ENCODE peak calls at places on chromosome 6, in nine cellular contexts. One of them, this sample, is unnamed.

GRCh38 chr6:9205645-9206044 is 770.3 kb upstream of the SLC35B3 start:
- DNase-seq in H1: no peak
- DNase-seq in stomach: no peak
- DNase-seq in transverse colon: no peak
- DNase-seq in HepG2: no peak
- DNase-seq in suprapubic skin: no peak
- DNase-seq in Panc1: no peak
- DNase-seq in prostate gland: no peak
- DNase-seq in SK-N-SH: no peak
- DNase-seq in this sample: no peak

GRCh38 chr6:123393333-123393732 is 243.4 kb downstream of the TRDN start:
- DNase-seq in SK-N-SH: no peak
- DNase-seq in Panc1: no peak
- DNase-seq in transverse colon: no peak
- DNase-seq in stomach: no peak
- DNase-seq in HepG2: peak; percentile 6
- DNase-seq in prostate gland: no peak
- DNase-seq in suprapubic skin: no peak
- DNase-seq in H1: no peak
- DNase-seq in this sample: no peak

GRCh38 chr6:107082045-107082444 is 33.3 kb downstream of the BEND3 start:
- DNase-seq in stomach: no peak
- DNase-seq in H1: no peak
- DNase-seq in HepG2: peak; percentile 44
- DNase-seq in transverse colon: no peak
- DNase-seq in Panc1: no peak
- DNase-seq in SK-N-SH: no peak
- DNase-seq in prostate gland: no peak
- DNase-seq in suprapubic skin: no peak
- DNase-seq in this sample: peak; percentile 5

GRCh38 chr6:36682328-36683144 is 4.0 kb downstream of the CDKN1A start:
- DNase-seq in H1: no peak
- DNase-seq in stomach: peak; percentile 89
- DNase-seq in transverse colon: peak; percentile 85
- DNase-seq in Panc1: no peak
- DNase-seq in HepG2: peak; percentile 59
- DNase-seq in SK-N-SH: no peak
- DNase-seq in prostate gland: peak; percentile 87
- DNase-seq in suprapubic skin: peak; percentile 86
- DNase-seq in this sample: peak; percentile 72

GRCh38 chr6:169702640-169703246 is 817 bp downstream of the C6orf120 start:
- DNase-seq in HepG2: peak; percentile 36
- DNase-seq in transverse colon: peak; percentile 49
- DNase-seq in Panc1: no peak
- DNase-seq in H1: no peak
- DNase-seq in prostate gland: peak; percentile 9
- DNase-seq in SK-N-SH: peak; percentile 68
- DNase-seq in suprapubic skin: peak; percentile 73
- DNase-seq in stomach: peak; percentile 34
- DNase-seq in this sample: no peak

GRCh38 chr6:161561938-161562337 is 288.1 kb upstream of the AGPAT4 start:
- DNase-seq in transverse colon: no peak
- DNase-seq in suprapubic skin: no peak
- DNase-seq in HepG2: no peak
- DNase-seq in prostate gland: no peak
- DNase-seq in stomach: no peak
- DNase-seq in Panc1: no peak
- DNase-seq in H1: no peak
- DNase-seq in SK-N-SH: no peak
- DNase-seq in this sample: no peak

GRCh38 chr6:1987640-1988039 is 257.8 kb downstream of the GMDS start:
- DNase-seq in suprapubic skin: no peak
- DNase-seq in prostate gland: no peak
- DNase-seq in transverse colon: no peak
- DNase-seq in H1: no peak
- DNase-seq in Panc1: peak; percentile 36
- DNase-seq in SK-N-SH: no peak
- DNase-seq in stomach: no peak
- DNase-seq in HepG2: no peak
- DNase-seq in this sample: no peak

GRCh38 chr6:3516094-3516493 is 59.2 kb upstream of the SLC22A23 start:
- DNase-seq in Panc1: no peak
- DNase-seq in HepG2: no peak
- DNase-seq in H1: no peak
- DNase-seq in transverse colon: no peak
- DNase-seq in suprapubic skin: no peak
- DNase-seq in stomach: no peak
- DNase-seq in prostate gland: no peak
- DNase-seq in SK-N-SH: no peak
- DNase-seq in this sample: no peak

GRCh38 chr6:125918681-125919566 is 37.6 kb upstream of the HINT3 start:
- DNase-seq in SK-N-SH: no peak
- DNase-seq in Panc1: no peak
- DNase-seq in stomach: peak; percentile 52
- DNase-seq in transverse colon: peak; percentile 58
- DNase-seq in HepG2: peak; percentile 97
- DNase-seq in H1: no peak
- DNase-seq in suprapubic skin: no peak
- DNase-seq in prostate gland: peak; percentile 67
- DNase-seq in this sample: peak; percentile 67

GRCh38 chr6:356828-357251 is 34.7 kb upstream of the IRF4 start:
- DNase-seq in SK-N-SH: no peak
- DNase-seq in H1: no peak
- DNase-seq in transverse colon: no peak
- DNase-seq in prostate gland: no peak
- DNase-seq in HepG2: no peak
- DNase-seq in stomach: no peak
- DNase-seq in suprapubic skin: no peak
- DNase-seq in Panc1: no peak
- DNase-seq in this sample: peak; percentile 68

GRCh38 chr6:148593813-148594170 is 153.0 kb upstream of the UST start:
- DNase-seq in suprapubic skin: no peak
- DNase-seq in HepG2: no peak
- DNase-seq in SK-N-SH: no peak
- DNase-seq in Panc1: no peak
- DNase-seq in prostate gland: no peak
- DNase-seq in H1: no peak
- DNase-seq in stomach: no peak
- DNase-seq in transverse colon: no peak
- DNase-seq in this sample: no peak

GRCh38 chr6:72946766-72947165 is 278.5 kb downstream of the KHDC1L start:
- DNase-seq in prostate gland: no peak
- DNase-seq in H1: no peak
- DNase-seq in HepG2: peak; percentile 3
- DNase-seq in SK-N-SH: no peak
- DNase-seq in Panc1: no peak
- DNase-seq in transverse colon: no peak
- DNase-seq in stomach: no peak
- DNase-seq in suprapubic skin: no peak
- DNase-seq in this sample: no peak

GRCh38 chr6:41497573-41497972 is 48.6 kb upstream of the FOXP4 start:
- DNase-seq in stomach: no peak
- DNase-seq in suprapubic skin: no peak
- DNase-seq in SK-N-SH: no peak
- DNase-seq in Panc1: no peak
- DNase-seq in transverse colon: no peak
- DNase-seq in H1: no peak
- DNase-seq in prostate gland: no peak
- DNase-seq in HepG2: no peak
- DNase-seq in this sample: no peak

GRCh38 chr6:41492261-41492891 is 53.8 kb upstream of the FOXP4 start:
- DNase-seq in SK-N-SH: no peak
- DNase-seq in suprapubic skin: no peak
- DNase-seq in transverse colon: no peak
- DNase-seq in stomach: no peak
- DNase-seq in HepG2: no peak
- DNase-seq in H1: no peak
- DNase-seq in prostate gland: no peak
- DNase-seq in Panc1: no peak
- DNase-seq in this sample: no peak

GRCh38 chr6:41497994-41498393 is 48.2 kb upstream of the FOXP4 start:
- DNase-seq in prostate gland: no peak
- DNase-seq in SK-N-SH: no peak
- DNase-seq in HepG2: no peak
- DNase-seq in Panc1: no peak
- DNase-seq in H1: no peak
- DNase-seq in suprapubic skin: no peak
- DNase-seq in transverse colon: no peak
- DNase-seq in stomach: no peak
- DNase-seq in this sample: no peak

GRCh38 chr6:41498968-41499599 is 47.1 kb upstream of the FOXP4 start:
- DNase-seq in H1: no peak
- DNase-seq in suprapubic skin: no peak
- DNase-seq in HepG2: peak; percentile 93
- DNase-seq in prostate gland: peak; percentile 58
- DNase-seq in Panc1: no peak
- DNase-seq in transverse colon: no peak
- DNase-seq in SK-N-SH: no peak
- DNase-seq in stomach: no peak
- DNase-seq in this sample: no peak

GRCh38 chr6:41494212-41495115 is 51.7 kb upstream of the FOXP4 start:
- DNase-seq in Panc1: no peak
- DNase-seq in stomach: no peak
- DNase-seq in suprapubic skin: no peak
- DNase-seq in HepG2: no peak
- DNase-seq in transverse colon: no peak
- DNase-seq in H1: no peak
- DNase-seq in prostate gland: no peak
- DNase-seq in SK-N-SH: no peak
- DNase-seq in this sample: no peak
- TF ChIP-seq POLR2AphosphoS5 in Panc1: no peak
- TF ChIP-seq POLR2AphosphoS5 in stomach: no peak
- TF ChIP-seq POLR2AphosphoS5 in suprapubic skin: no peak
- TF ChIP-seq POLR2AphosphoS5 in HepG2: no peak
- TF ChIP-seq POLR2AphosphoS5 in transverse colon: no peak
- TF ChIP-seq POLR2AphosphoS5 in H1: no peak
- TF ChIP-seq POLR2AphosphoS5 in prostate gland: no peak
- TF ChIP-seq POLR2AphosphoS5 in SK-N-SH: no peak
- TF ChIP-seq POLR2AphosphoS5 in this sample: no peak

GRCh38 chr6:68040312-68040778 is 594.7 kb upstream of the ADGRB3 start:
- DNase-seq in prostate gland: no peak
- DNase-seq in stomach: no peak
- DNase-seq in HepG2: no peak
- DNase-seq in Panc1: no peak
- DNase-seq in H1: no peak
- DNase-seq in suprapubic skin: no peak
- DNase-seq in SK-N-SH: no peak
- DNase-seq in transverse colon: no peak
- DNase-seq in this sample: no peak
- TF ChIP-seq POLR2AphosphoS5 in prostate gland: no peak
- TF ChIP-seq POLR2AphosphoS5 in stomach: no peak
- TF ChIP-seq POLR2AphosphoS5 in HepG2: no peak
- TF ChIP-seq POLR2AphosphoS5 in Panc1: no peak
- TF ChIP-seq POLR2AphosphoS5 in H1: no peak
- TF ChIP-seq POLR2AphosphoS5 in suprapubic skin: no peak
- TF ChIP-seq POLR2AphosphoS5 in SK-N-SH: no peak
- TF ChIP-seq POLR2AphosphoS5 in transverse colon: no peak
- TF ChIP-seq POLR2AphosphoS5 in this sample: no peak

GRCh38 chr6:151391471-151392428 is at the start of gene ZBTB2:
- DNase-seq in transverse colon: peak; percentile 73
- DNase-seq in SK-N-SH: peak; percentile 84
- DNase-seq in HepG2: peak; percentile 83
- DNase-seq in stomach: peak; percentile 64
- DNase-seq in Panc1: no peak
- DNase-seq in H1: peak; percentile 41
- DNase-seq in prostate gland: peak; percentile 59
- DNase-seq in suprapubic skin: peak; percentile 87
- DNase-seq in this sample: peak; percentile 87

GRCh38 chr6:151388997-151389639 is 2.2 kb downstream of the ZBTB2 start:
- DNase-seq in Panc1: no peak
- DNase-seq in transverse colon: no peak
- DNase-seq in stomach: no peak
- DNase-seq in H1: no peak
- DNase-seq in prostate gland: no peak
- DNase-seq in SK-N-SH: no peak
- DNase-seq in HepG2: no peak
- DNase-seq in suprapubic skin: no peak
- DNase-seq in this sample: no peak

GRCh38 chr6:151391021-151391470 is 313 bp downstream of the ZBTB2 start:
- DNase-seq in HepG2: peak; percentile 52
- DNase-seq in transverse colon: peak; percentile 83
- DNase-seq in suprapubic skin: peak; percentile 88
- DNase-seq in SK-N-SH: peak; percentile 92
- DNase-seq in H1: no peak
- DNase-seq in Panc1: no peak
- DNase-seq in stomach: peak; percentile 78
- DNase-seq in prostate gland: peak; percentile 51
- DNase-seq in this sample: peak; percentile 90

GRCh38 chr6:151389640-151390275 is 1.6 kb downstream of the ZBTB2 start:
- DNase-seq in prostate gland: peak; percentile 47
- DNase-seq in stomach: peak; percentile 59
- DNase-seq in HepG2: peak; percentile 64
- DNase-seq in Panc1: no peak
- DNase-seq in SK-N-SH: peak; percentile 65
- DNase-seq in H1: no peak
- DNase-seq in suprapubic skin: peak; percentile 87
- DNase-seq in transverse colon: peak; percentile 74
- DNase-seq in this sample: peak; percentile 86

DNA sequence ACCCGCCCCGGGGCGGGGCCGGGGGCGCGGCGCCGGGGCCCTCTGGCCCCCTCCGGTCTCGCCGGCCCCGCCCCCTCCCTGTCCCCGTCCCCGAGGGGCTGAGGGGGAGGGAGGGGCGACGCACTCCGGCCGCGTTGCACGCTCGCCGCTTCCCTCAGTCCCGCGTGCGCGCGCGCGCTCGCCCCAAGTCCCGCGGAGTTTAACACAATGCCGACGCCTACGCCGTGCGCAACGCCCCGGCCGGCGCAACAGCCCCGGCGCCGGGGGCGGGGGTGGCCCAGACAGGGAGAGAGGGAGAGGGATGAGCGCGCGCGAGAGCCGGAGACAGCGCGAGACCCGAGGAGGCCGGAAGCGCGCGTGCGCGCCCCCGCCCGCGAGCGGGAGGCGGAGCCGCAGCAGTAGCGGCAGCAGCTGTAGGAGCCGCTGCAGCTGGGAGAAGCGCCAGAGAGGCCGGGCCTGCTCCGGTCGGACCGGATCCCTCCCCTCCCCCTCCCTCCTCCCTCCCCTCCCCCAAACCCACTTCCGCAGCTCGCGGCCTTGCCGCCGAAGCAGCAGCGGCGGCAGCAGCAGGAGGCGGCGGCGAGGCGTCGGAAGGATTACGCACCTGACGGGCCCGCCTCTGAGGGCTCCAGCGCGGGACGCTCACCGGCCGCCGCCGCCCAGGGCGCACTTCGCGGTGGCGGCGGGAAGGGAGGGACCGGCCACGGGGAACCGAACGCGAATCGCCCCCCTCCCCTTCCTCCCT is 911 bp downstream of the ZBTB2 start:
- DNase-seq in SK-N-SH: peak; percentile 98
- DNase-seq in suprapubic skin: peak; percentile 98
- DNase-seq in transverse colon: peak; percentile 97
- DNase-seq in stomach: peak; percentile 97
- DNase-seq in H1: peak; percentile 94
- DNase-seq in prostate gland: peak; percentile 97
- DNase-seq in HepG2: peak; percentile 99
- DNase-seq in Panc1: peak; percentile 92
- DNase-seq in this sample: peak; percentile 98
- TF ChIP-seq POLR2AphosphoS5 in SK-N-SH: no peak
- TF ChIP-seq POLR2AphosphoS5 in suprapubic skin: no peak
- TF ChIP-seq POLR2AphosphoS5 in transverse colon: peak; percentile 92
- TF ChIP-seq POLR2AphosphoS5 in stomach: peak; percentile 92
- TF ChIP-seq POLR2AphosphoS5 in H1: peak; percentile 90
- TF ChIP-seq POLR2AphosphoS5 in prostate gland: peak; percentile 71
- TF ChIP-seq POLR2AphosphoS5 in HepG2: peak; percentile 58
- TF ChIP-seq POLR2AphosphoS5 in Panc1: peak; percentile 64
- TF ChIP-seq POLR2AphosphoS5 in this sample: peak; percentile 93

GRCh38 chr6:155779421-155779820 is 323.8 kb upstream of the NOX3 start:
- DNase-seq in SK-N-SH: no peak
- DNase-seq in suprapubic skin: no peak
- DNase-seq in HepG2: no peak
- DNase-seq in stomach: no peak
- DNase-seq in Panc1: no peak
- DNase-seq in transverse colon: no peak
- DNase-seq in H1: no peak
- DNase-seq in prostate gland: no peak
- DNase-seq in this sample: no peak
- TF ChIP-seq POLR2AphosphoS5 in SK-N-SH: no peak
- TF ChIP-seq POLR2AphosphoS5 in suprapubic skin: no peak
- TF ChIP-seq POLR2AphosphoS5 in HepG2: no peak
- TF ChIP-seq POLR2AphosphoS5 in stomach: no peak
- TF ChIP-seq POLR2AphosphoS5 in Panc1: no peak
- TF ChIP-seq POLR2AphosphoS5 in transverse colon: no peak
- TF ChIP-seq POLR2AphosphoS5 in H1: no peak
- TF ChIP-seq POLR2AphosphoS5 in prostate gland: no peak
- TF ChIP-seq POLR2AphosphoS5 in this sample: no peak

This sample was measured in sigmoid colon.